ENCODE peak calls at places on chromosomes 16 and 17, in seven cellular contexts. H, P, F, L, A, X and B are unnamed samples.

GRCh38 chr16:14095883-14096551 is 24.9 kb downstream of the MRTFB start:
- DNase-seq in L (no peak), A (no peak), P (no peak), H (no peak), F (no peak), X (no peak), B (no peak)

GRCh38 chr16:77288222-77288621 is 89.0 kb downstream of the SYCE1L start:
- DNase-seq in X (no peak), P (peak; percentile 23), H (no peak), A (no peak), F (no peak), L (no peak), B (peak; percentile 74)

GRCh38 chr17:72344613-72345012 is 223.8 kb downstream of the SOX9 start:
- DNase-seq in L (no peak), P (no peak), A (no peak), X (no peak), H (no peak), F (no peak), B (no peak)

GRCh38 chr17:58302171-58302918 is 21.6 kb upstream of the MPO start:
- DNase-seq in F (peak; percentile 9), X (no peak), L (no peak), H (no peak), P (no peak), A (no peak), B (no peak)

GRCh38 chr17:72683506-72684404 is 408.7 kb downstream of the SLC39A11 start:
- DNase-seq in F (no peak), L (no peak), P (peak; percentile 66), A (no peak), H (no peak), X (peak; percentile 90), B (peak; percentile 92)

GRCh38 chr17:60741031-60741430 is 63.4 kb downstream of the BCAS3 start:
- DNase-seq in F (no peak), L (no peak), H (no peak), X (no peak), P (no peak), A (no peak), B (no peak)

GRCh38 chr17:7019839-7020519 is 2.9 kb upstream of the BCL6B start:
- DNase-seq in L (peak; percentile 68), X (no peak), H (no peak), F (peak; percentile 54), A (no peak), P (no peak), B (no peak)

GRCh38 chr17:9225305-9226101 is 204.2 kb downstream of the NTN1 start:
- DNase-seq in H (no peak), L (peak; percentile 46), X (no peak), F (no peak), A (no peak), P (no peak), B (no peak)

GRCh38 chr16:66640724-66641314 is 36.3 kb downstream of the CMTM3 start:
- DNase-seq in P (no peak), H (no peak), A (no peak), L (no peak), X (no peak), F (no peak), B (no peak)

GRCh38 chr17:62876664-62877411 is 68.7 kb upstream of the MARCHF10 start:
- DNase-seq in H (no peak), P (peak; percentile 20), L (no peak), F (no peak), X (no peak), A (no peak), B (no peak)

GRCh38 chr16:80009971-80010659 is 409.6 kb upstream of the MAF start:
- DNase-seq in P (no peak), F (no peak), A (no peak), L (no peak), X (no peak), H (no peak), B (no peak)

GRCh38 chr17:74280093-74280513 is 6.1 kb downstream of the DNAI2 start:
- DNase-seq in P (no peak), X (no peak), H (no peak), A (no peak), L (no peak), F (no peak), B (no peak)

GRCh38 chr17:70050931-70051330 is 24.1 kb upstream of the KCNJ16 start:
- DNase-seq in H (no peak), X (peak; percentile 43), A (no peak), P (no peak), L (no peak), F (no peak), B (no peak)

GRCh38 chr17:57442914-57443571 is 186.7 kb downstream of the MSI2 start:
- DNase-seq in F (peak; percentile 29), X (no peak), L (no peak), H (peak; percentile 30), A (no peak), P (no peak), B (no peak)

GRCh38 chr16:2857451-2858244 is at the start of gene PRSS22:
- DNase-seq in P (no peak), A (no peak), H (no peak), F (no peak), L (no peak), X (peak; percentile 91), B (no peak)

GRCh38 chr17:16953347-16953746 is 18.6 kb downstream of the TNFRSF13B start:
- DNase-seq in H (no peak), X (no peak), F (no peak), P (no peak), A (no peak), L (no peak), B (no peak)

DNA sequence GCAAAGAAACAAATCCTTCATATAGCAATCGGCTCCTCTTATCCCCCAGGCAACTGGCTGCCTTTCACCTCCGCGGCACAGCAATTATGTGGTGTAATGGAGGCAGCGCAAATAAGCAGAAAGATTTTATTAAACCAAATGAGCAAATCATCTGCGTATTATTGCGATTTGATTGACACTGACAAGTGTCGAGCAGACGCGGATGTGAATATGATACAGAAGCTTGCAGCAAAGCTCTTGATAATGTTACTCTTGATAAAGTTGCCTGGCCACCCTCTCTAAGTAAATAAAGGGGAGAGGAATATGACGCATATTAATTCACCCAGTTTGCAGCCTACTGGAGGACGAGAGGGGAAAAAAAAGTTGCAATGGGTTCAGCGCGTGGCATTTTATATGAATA is 26.5 kb upstream of the AKTIP start:
- DNase-seq in A (no peak), X (no peak), P (no peak), H (no peak), F (no peak), L (no peak), B (no peak)
- H3K4me3 ChIP-seq in A (no peak overlapping the region), X (no peak overlapping the region), P (no peak overlapping the region), H (no peak overlapping the region), F (no peak overlapping the region), L (no peak overlapping the region), B (no peak overlapping the region)

GRCh38 chr16:8861563-8862308 is 7.1 kb downstream of the CARHSP1 start:
- DNase-seq in F (no peak), A (no peak), P (no peak), X (no peak), H (no peak), L (no peak), B (no peak)

GRCh38 chr16:8859913-8860881 is 8.6 kb downstream of the CARHSP1 start:
- DNase-seq in X (peak; percentile 76), F (no peak), L (no peak), H (no peak), A (no peak), P (peak; percentile 38), B (no peak)

GRCh38 chr16:8862309-8863130 is 6.3 kb downstream of the CARHSP1 start:
- DNase-seq in L (no peak), A (no peak), H (no peak), P (no peak), F (no peak), X (no peak), B (no peak)

GRCh38 chr16:8855972-8856371 is 12.8 kb downstream of the CARHSP1 start:
- DNase-seq in A (no peak), P (no peak), F (no peak), X (no peak), H (no peak), L (no peak), B (no peak)

DNA sequence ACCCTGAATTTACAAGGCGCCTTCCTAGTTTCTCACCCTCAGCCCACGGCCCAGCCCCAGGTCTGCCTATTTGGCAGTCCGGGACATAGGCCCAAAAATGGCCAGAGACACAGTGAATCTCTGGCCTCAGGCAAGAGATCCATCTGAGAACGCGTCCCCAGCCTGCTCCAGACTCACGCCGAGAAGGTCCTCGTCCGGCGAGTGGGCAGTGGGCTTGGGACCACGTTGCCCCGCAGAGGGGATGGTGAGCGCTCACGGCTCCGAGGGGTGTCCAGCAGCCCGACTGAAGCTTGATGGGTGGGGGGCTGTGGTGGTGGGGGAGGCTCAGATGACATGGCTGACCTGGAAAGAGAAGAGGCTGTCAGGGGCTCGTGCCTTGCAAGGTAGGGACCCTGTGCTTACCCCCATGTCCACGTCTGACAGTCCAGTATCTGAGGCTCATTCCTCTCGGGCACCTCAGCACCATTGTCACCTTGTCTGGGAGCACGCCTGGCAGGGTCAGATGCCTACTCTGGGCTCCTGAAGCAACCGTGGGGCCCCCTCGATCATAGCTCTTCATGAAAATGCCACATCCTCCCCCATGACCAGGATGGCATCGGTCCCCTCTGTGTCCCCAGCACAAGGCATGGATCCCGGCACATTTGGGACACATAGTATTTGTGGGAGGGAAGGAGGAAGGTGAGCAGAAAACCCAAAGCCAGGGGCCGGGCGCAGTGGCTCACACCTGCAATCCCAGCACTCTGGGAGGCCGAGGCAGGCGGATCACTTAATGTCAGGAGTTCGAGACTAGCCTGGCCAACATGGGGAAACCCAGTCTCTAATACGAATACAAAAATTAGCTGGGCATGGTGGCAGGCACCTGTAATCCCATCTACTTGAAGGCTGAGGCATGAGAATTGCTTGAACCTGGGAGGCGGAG is 9.6 kb downstream of the CARHSP1 start:
- DNase-seq in A (no peak), L (no peak), F (no peak), H (no peak), X (no peak), P (no peak), B (no peak)
- TF ChIP-seq CTCF in A (no peak), L (no peak), F (no peak), H (no peak), X (no peak), P (no peak), B (no peak)

GRCh38 chr17:2057130-2057713 is 2.3 kb downstream of the HIC1 start:
- DNase-seq in L (no peak), F (no peak), X (no peak), A (no peak), H (no peak), P (no peak), B (no peak)
- H3K4me3 ChIP-seq in L (no peak overlapping the region), F (no peak overlapping the region), X (no peak overlapping the region), A (peak overlapping the region; percentile 52), H (no peak overlapping the region), P (peak overlapping the region; percentile 62), B (no peak overlapping the region)

GRCh38 chr16:30445149-30445407 is 596 bp downstream of the SEPHS2 start:
- DNase-seq in H (no peak), F (no peak), L (no peak), A (no peak), P (no peak), X (no peak), B (no peak)

GRCh38 chr16:30447512-30448226 is 2.0 kb upstream of the SEPHS2 start:
- DNase-seq in H (no peak), L (no peak), A (no peak), X (no peak), F (no peak), P (no peak), B (no peak)

GRCh38 chr16:30446203-30446595 is 525 bp upstream of the SEPHS2 start:
- DNase-seq in A (no peak), H (no peak), F (no peak), X (no peak), P (no peak), L (no peak), B (no peak)

GRCh38 chr16:30444231-30445148 is 1.2 kb downstream of the SEPHS2 start:
- DNase-seq in F (no peak), X (no peak), P (no peak), H (no peak), L (no peak), A (no peak), B (no peak)

GRCh38 chr16:30445408-30446202 is at the start of gene SEPHS2:
- DNase-seq in L (peak; percentile 97), H (peak; percentile 93), X (peak; percentile 98), A (peak; percentile 88), F (peak; percentile 99), P (peak; percentile 94), B (peak; percentile 92)
- TF ChIP-seq CTCF in L (peak; percentile 46), H (no peak), X (no peak), A (peak; percentile 40), F (no peak), P (peak; percentile 49), B (peak; percentile 54)